ENCODE peak calls at places on chromosomes 3 and 15, in ten cellular contexts. D is H9; M is activated T-helper 1 cell treated with Interleukin-2 at 50 U/mL for 16 hours; T is CD8-positive, alpha-beta memory T cell; Q is NCI-H1417; K is stimulated activated CD8-positive, alpha-beta memory T cell treated with anti-CD3 and anti-CD28 coated beads, Interleukin-15, amount 100 ng/mL, for 1 hour; X is iPS-NIHi11; Y is DMS153; O is adipocyte; J is effector CD8-positive, alpha-beta T cell. U is an unnamed sample.

GRCh38 chr3:190902292-190902691 is 39.8 kb upstream of the GMNC start:
- DNase-seq in J (no peak), O (no peak), Q (no peak), Y (no peak), K (no peak), X (no peak), T (no peak), D (no peak), M (no peak), U (no peak)

GRCh38 chr3:114551770-114552526 is 258.1 kb downstream of the TIGIT start:
- DNase-seq in O (peak), Q (no peak), T (no peak), J (no peak), Y (no peak), D (no peak), X (no peak), K (no peak), M (no peak), U (no peak)

GRCh38 chr15:39880718-39881387 is 39.2 kb downstream of the GPR176 start:
- DNase-seq in D (no peak), Q (peak), M (no peak), X (no peak), J (no peak), T (no peak), O (no peak), Y (no peak), K (no peak), U (no peak)

GRCh38 chr3:14478943-14479550 is 61.1 kb downstream of the GRIP2 start:
- DNase-seq in M (no peak), Q (no peak), Y (no peak), D (no peak), K (no peak), J (no peak), O (no peak), X (no peak), T (no peak), U (no peak)

GRCh38 chr3:80496452-80496851 is 728.7 kb upstream of the ROBO1 start:
- DNase-seq in X (no peak), Y (no peak), O (no peak), J (no peak), Q (no peak), D (no peak), K (no peak), M (no peak), T (no peak), U (no peak)

GRCh38 chr3:145959457-145960088 is 201.4 kb downstream of the PLOD2 start:
- DNase-seq in J (no peak), Y (no peak), Q (no peak), M (no peak), D (no peak), O (no peak), K (no peak), T (no peak), X (no peak), U (no peak)

GRCh38 chr3:5002174-5002870 is 23.1 kb downstream of the BHLHE40 start:
- DNase-seq in T (no peak), J (no peak), Y (no peak), O (no peak), K (peak), X (no peak), Q (no peak), M (no peak), D (no peak), U (no peak)

GRCh38 chr15:39171944-39172368 is 408.9 kb upstream of the THBS1 start:
- DNase-seq in M (no peak), T (no peak), K (no peak), X (peak), O (peak), J (no peak), Q (peak), D (peak), Y (peak), U (peak)

GRCh38 chr3:188624384-188624783 is 470.4 kb downstream of the LPP start:
- DNase-seq in K (no peak), T (no peak), X (no peak), M (no peak), Y (no peak), J (no peak), O (peak), Q (no peak), D (no peak), U (no peak)

GRCh38 chr3:133939496-133939835 is 43.8 kb upstream of the RAB6B start:
- DNase-seq in D (peak), M (no peak), T (no peak), K (no peak), O (no peak), Q (no peak), J (no peak), X (no peak), Y (no peak), U (no peak)

GRCh38 chr3:160635213-160635612 is 41.7 kb upstream of the ARL14 start:
- DNase-seq in T (no peak), M (no peak), X (no peak), O (no peak), J (no peak), K (no peak), Q (no peak), D (no peak), Y (no peak), U (no peak)

GRCh38 chr15:63079938-63080626 is 37.5 kb downstream of the TPM1 start:
- DNase-seq in Y (no peak), K (no peak), J (no peak), X (no peak), O (no peak), Q (no peak), T (no peak), D (no peak), M (no peak), U (no peak)

GRCh38 chr3:103048371-103048722 is 613.5 kb downstream of the ZPLD1 start:
- DNase-seq in O (peak), Q (no peak), K (no peak), T (no peak), X (no peak), M (no peak), D (no peak), J (no peak), Y (no peak), U (no peak)

U was measured in nephron progenitor cell.